ENCODE peak calls at places on chromosomes 5 and 9, in eight cellular contexts. X, R, S, B, H, N, M and J are unnamed samples.

GRCh38 chr5:15475365-15475764 is 24.6 kb upstream of the FBXL7 start:
- DNase-seq in S (no peak), R (no peak), B (no peak), X (no peak), M (no peak), H (no peak), N (no peak), J (no peak)

GRCh38 chr5:1734271-1734907 is 65.2 kb downstream of the MRPL36 start:
- DNase-seq in S (no peak), R (no peak), N (no peak), H (no peak), X (no peak), B (no peak), M (no peak), J (no peak)

GRCh38 chr9:99561435-99562262 is 260.0 kb upstream of the NR4A3 start:
- DNase-seq in B (no peak), R (no peak), M (no peak), N (no peak), X (peak; percentile 52), H (no peak), S (no peak), J (no peak)

GRCh38 chr5:128062172-128062746 is 21.3 kb upstream of the SLC12A2 start:
- DNase-seq in H (no peak), X (no peak), S (peak; percentile 53), N (no peak), B (peak; percentile 85), R (no peak), M (no peak), J (no peak)

GRCh38 chr5:96083361-96083881 is 121.8 kb upstream of the ELL2 start:
- DNase-seq in M (no peak), S (no peak), R (no peak), N (no peak), H (no peak), X (no peak), B (no peak), J (no peak)

GRCh38 chr5:43121565-43122484 is 1.1 kb downstream of the ZNF131 start:
- DNase-seq in H (no peak), B (peak; percentile 48), M (no peak), R (no peak), X (peak; percentile 90), S (peak; percentile 62), N (no peak), J (no peak)

GRCh38 chr9:101509572-101509971 is 24.1 kb upstream of the RNF20 start:
- DNase-seq in M (no peak), N (no peak), S (no peak), R (no peak), X (no peak), B (no peak), H (no peak), J (no peak)

GRCh38 chr9:129910628-129911567 is 75.6 kb downstream of the USP20 start:
- DNase-seq in S (peak; percentile 99), B (peak; percentile 99), R (no peak), H (no peak), M (no peak), X (no peak), N (no peak), J (no peak)

GRCh38 chr5:10366310-10367297 is 13.1 kb downstream of the MARCHF6 start:
- DNase-seq in M (no peak), B (peak; percentile 72), X (no peak), N (no peak), S (peak; percentile 68), H (no peak), R (no peak), J (no peak)

GRCh38 chr5:10590226-10591047 is 26.6 kb downstream of the ANKRD33B start:
- DNase-seq in H (no peak), M (no peak), R (no peak), S (peak; percentile 96), X (no peak), N (no peak), B (peak; percentile 77), J (peak; percentile 66)

GRCh38 chr5:7321724-7322123 is 74.2 kb upstream of the ADCY2 start:
- DNase-seq in H (no peak), B (no peak), R (no peak), M (no peak), X (no peak), S (no peak), N (no peak), J (no peak)

GRCh38 chr9:91378695-91379127 is 17.0 kb upstream of the AUH start:
- DNase-seq in S (peak; percentile 82), X (no peak), B (no peak), H (no peak), M (no peak), N (no peak), R (no peak), J (no peak)

GRCh38 chr5:7927466-7928375 is 58.8 kb downstream of the MTRR start:
- DNase-seq in X (peak; percentile 88), M (no peak), B (peak; percentile 33), R (peak; percentile 90), S (peak; percentile 66), N (peak; percentile 15), H (peak; percentile 73), J (peak; percentile 78)

GRCh38 chr5:59843511-59844230 is 49.9 kb downstream of the PDE4D start:
- DNase-seq in B (no peak), M (no peak), X (no peak), N (no peak), S (no peak), R (no peak), H (peak; percentile 30), J (no peak)

GRCh38 chr5:122844136-122844915 is 1.1 kb upstream of the SNX24 start:
- DNase-seq in N (no peak), B (no peak), R (no peak), X (no peak), S (no peak), H (no peak), M (no peak), J (peak; percentile 6)

GRCh38 chr5:50445281-50445949 is 4.3 kb upstream of the EMB start:
- DNase-seq in H (no peak), X (no peak), N (no peak), S (no peak), B (no peak), M (no peak), R (no peak), J (no peak)

GRCh38 chr5:102375256-102375655 is 79.2 kb upstream of the SLCO4C1 start:
- DNase-seq in B (no peak), X (no peak), R (no peak), H (no peak), N (no peak), S (no peak), M (no peak), J (no peak)

GRCh38 chr9:77305622-77306365 is 128.5 kb downstream of the VPS13A start:
- DNase-seq in S (peak; percentile 9), B (peak; percentile 88), M (no peak), H (no peak), R (no peak), X (no peak), N (no peak), J (no peak)

GRCh38 chr5:18379189-18379588 is 744.9 kb downstream of the TAF11L14 start:
- DNase-seq in B (no peak), X (no peak), H (no peak), R (no peak), N (no peak), M (no peak), S (no peak), J (no peak)

GRCh38 chr9:115923903-115924668 is 229.5 kb upstream of the PAPPA start:
- DNase-seq in X (no peak), S (peak; percentile 99), N (no peak), H (no peak), M (no peak), R (no peak), B (no peak), J (no peak)

GRCh38 chr9:98317134-98317857 is 61.8 kb upstream of the TBC1D2 start:
- DNase-seq in S (no peak), H (no peak), B (no peak), N (no peak), M (no peak), R (no peak), X (no peak), J (no peak)

GRCh38 chr5:135033026-135033861 is 784 bp downstream of the PITX1 start:
- DNase-seq in R (no peak), H (no peak), N (no peak), S (peak; percentile 21), B (peak; percentile 75), X (peak; percentile 31), M (no peak), J (peak; percentile 83)

GRCh38 chr9:5632540-5632939 is 3.6 kb downstream of the RIC1 start:
- DNase-seq in X (no peak), M (no peak), N (no peak), S (no peak), R (no peak), B (no peak), H (no peak), J (no peak)

GRCh38 chr5:6633469-6634326 is 458 bp downstream of the SRD5A1 start:
- DNase-seq in R (no peak), X (peak; percentile 70), M (no peak), H (no peak), B (peak; percentile 19), N (no peak), S (no peak), J (peak; percentile 79)

GRCh38 chr9:114069476-114070187 is 8.5 kb downstream of the AMBP start:
- DNase-seq in M (no peak), R (no peak), H (no peak), B (no peak), N (no peak), S (no peak), X (no peak), J (no peak)

GRCh38 chr9:1875921-1876448 is 139.2 kb upstream of the SMARCA2 start:
- DNase-seq in N (no peak), H (no peak), R (no peak), B (no peak), S (no peak), X (no peak), M (no peak), J (no peak)